ENCODE peak calls at places on chromosomes 13 and 19, in five cellular contexts. L, O, X, R and D are unnamed samples.

GRCh38 chr13:111572956-111573355 is 252.5 kb downstream of the TEX29 start:
- DNase-seq in L (no peak), O (no peak), X (peak), R (no peak), D (no peak)

GRCh38 chr13:19967619-19968018 is 9.1 kb downstream of the ZMYM2 start:
- DNase-seq in L (no peak), O (no peak), X (no peak), R (peak), D (no peak)

GRCh38 chr19:3509566-3509989 is 3.5 kb downstream of the FZR1 start:
- DNase-seq in L (no peak), O (peak), X (no peak), R (no peak), D (no peak)

GRCh38 chr19:49712397-49712859 is 21.5 kb downstream of the CPT1C start:
- DNase-seq in L (peak), O (no peak), X (peak), R (peak), D (peak)

GRCh38 chr13:71117920-71118319 is 749.1 kb downstream of the DACH1 start:
- DNase-seq in L (no peak), O (no peak), X (no peak), R (no peak), D (no peak)

GRCh38 chr13:89897681-89898080 is 1449.8 kb upstream of the MIR17HG start:
- DNase-seq in L (no peak), O (no peak), X (no peak), R (no peak), D (no peak)

GRCh38 chr13:76885203-76886004 is 801 bp downstream of the KCTD12 start:
- DNase-seq in L (peak), O (peak), X (peak), R (peak), D (no peak)

GRCh38 chr13:89057274-89057673 is 1386.1 kb downstream of the SLITRK5 start:
- DNase-seq in L (no peak), O (no peak), X (no peak), R (no peak), D (no peak)

GRCh38 chr13:99087954-99088491 is 110.2 kb upstream of the DOCK9 start:
- DNase-seq in L (peak), O (no peak), X (peak), R (peak), D (no peak)

GRCh38 chr19:33404916-33405315 is 31.4 kb downstream of the CEBPG start:
- DNase-seq in L (no peak), O (peak), X (no peak), R (no peak), D (no peak)

DNA sequence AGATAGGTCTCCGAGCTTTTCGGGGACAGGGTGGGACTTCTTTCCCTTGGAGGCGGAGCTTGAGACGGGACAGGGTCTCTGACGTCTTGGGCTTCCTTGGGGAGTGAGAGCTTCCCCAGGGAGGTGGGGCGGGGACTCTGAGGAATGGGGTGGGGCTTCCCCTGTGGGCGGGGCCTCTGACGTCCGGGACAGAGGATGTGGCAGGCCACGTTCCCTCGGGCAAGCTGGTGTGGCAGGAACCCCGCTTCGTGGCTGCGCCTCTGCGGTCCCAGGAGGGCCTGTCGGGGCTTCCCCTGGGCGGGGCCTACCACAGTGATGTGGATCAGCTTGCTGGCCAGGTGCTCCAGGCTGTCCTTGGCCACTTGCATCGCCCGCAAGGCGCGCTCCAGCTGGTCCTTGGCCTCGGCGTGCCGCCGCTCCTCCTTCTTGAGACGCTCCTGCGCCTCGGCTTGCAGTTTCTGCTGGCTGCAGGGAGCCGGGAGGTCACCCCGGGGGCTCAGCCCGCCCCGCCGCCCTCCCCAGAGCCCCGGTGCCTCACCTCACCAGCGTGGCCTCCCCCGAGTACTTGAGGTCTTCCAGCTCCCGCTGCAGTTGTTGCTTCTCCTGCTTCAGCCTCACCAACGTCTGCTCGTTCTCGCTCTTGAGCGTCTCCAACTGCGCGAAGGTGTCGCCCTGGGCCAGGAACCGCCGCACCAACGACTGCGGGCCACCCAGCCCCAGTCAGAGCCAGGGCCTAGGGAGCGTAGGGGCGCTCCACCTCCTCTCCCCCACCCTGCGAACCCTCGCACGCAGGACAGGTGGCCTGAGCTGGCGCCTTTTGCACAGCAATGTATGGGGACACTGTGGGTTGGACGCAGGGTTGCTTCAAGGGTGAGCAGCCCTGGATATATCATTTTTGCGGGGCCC is 3.3 kb upstream of the RGL3 start:
- DNase-seq in L (no peak), O (peak), X (peak), R (peak), D (peak)
- H3K4me3 ChIP-seq in L (no peak), O (peak), X (peak), R (peak), D (peak)

GRCh38 chr13:113859311-113860050 is 4.4 kb downstream of the GAS6 start:
- DNase-seq in L (no peak), O (no peak), X (peak), R (no peak), D (no peak)

GRCh38 chr13:113861433-113862030 is 2.3 kb downstream of the GAS6 start:
- DNase-seq in L (peak), O (no peak), X (peak), R (no peak), D (no peak)

GRCh38 chr13:113860579-113861432 is 3.1 kb downstream of the GAS6 start:
- DNase-seq in L (no peak), O (no peak), X (peak), R (no peak), D (no peak)

GRCh38 chr13:113862191-113862765 is 1.6 kb downstream of the GAS6 start:
- DNase-seq in L (no peak), O (no peak), X (no peak), R (no peak), D (no peak)

GRCh38 chr13:113860051-113860471 is 3.8 kb downstream of the GAS6 start:
- DNase-seq in L (no peak), O (no peak), X (peak), R (no peak), D (no peak)
- H3K4me3 ChIP-seq in L (no peak), O (no peak), X (no peak), R (no peak), D (no peak)

GRCh38 chr19:11190501-11190900 is 6.8 kb downstream of the KANK2 start:
- DNase-seq in L (no peak), O (no peak), X (no peak), R (peak), D (no peak)

GRCh38 chr19:11191934-11192333 is 5.4 kb downstream of the KANK2 start:
- DNase-seq in L (no peak), O (no peak), X (no peak), R (peak), D (no peak)

GRCh38 chr19:11194173-11194572 is 3.2 kb downstream of the KANK2 start:
- DNase-seq in L (no peak), O (no peak), X (no peak), R (no peak), D (no peak)

GRCh38 chr19:11192957-11193939 is 4.1 kb downstream of the KANK2 start:
- DNase-seq in L (no peak), O (no peak), X (no peak), R (no peak), D (no peak)

GRCh38 chr19:11191273-11191755 is 6.0 kb downstream of the KANK2 start:
- DNase-seq in L (peak), O (no peak), X (peak), R (peak), D (no peak)
- H3K4me3 ChIP-seq in L (no peak), O (no peak), X (no peak), R (peak), D (no peak)

DNA sequence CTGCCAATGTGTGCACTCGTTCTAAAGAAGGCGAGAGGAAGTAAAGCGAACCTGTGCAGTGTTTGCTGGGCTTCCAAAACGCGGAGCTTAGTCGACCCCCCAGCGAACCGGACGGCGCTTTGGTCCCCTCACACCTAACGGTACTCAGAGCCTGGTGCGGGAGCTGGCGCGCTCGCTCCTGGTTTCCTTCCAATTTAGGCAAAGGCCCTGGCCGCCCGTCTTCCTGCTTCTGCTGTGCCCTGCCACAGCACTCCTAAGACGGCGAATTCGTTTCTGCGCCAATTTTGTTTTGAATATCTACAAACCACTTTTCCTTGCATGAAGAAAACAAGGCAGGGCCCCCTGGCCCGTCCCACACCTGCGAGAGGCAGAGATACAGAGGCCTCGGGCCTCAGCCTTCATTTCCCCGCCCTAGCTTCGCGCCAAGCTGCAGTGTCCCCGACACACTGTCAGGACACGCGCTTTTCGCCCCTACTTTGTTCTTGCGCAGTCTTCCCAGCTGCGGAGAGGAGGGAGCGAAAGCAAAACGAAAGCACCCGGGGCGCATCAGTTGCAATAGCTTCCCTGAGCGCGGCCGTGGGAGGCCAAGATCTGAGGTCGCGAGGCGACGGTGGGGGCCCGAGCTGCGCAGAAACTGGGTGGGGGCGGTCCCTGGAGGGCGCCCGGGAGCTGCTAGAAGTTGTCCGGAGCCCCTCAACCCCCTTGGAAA is 111.9 kb downstream of the KCNRG start:
- DNase-seq in L (no peak), O (peak), X (peak), R (no peak), D (peak)
- H3K4me3 ChIP-seq in L (no peak), O (peak), X (peak), R (peak), D (peak)

GRCh38 chr13:113734826-113735125 is 24.2 kb upstream of the TMEM255B start:
- DNase-seq in L (no peak), O (no peak), X (no peak), R (no peak), D (no peak)

GRCh38 chr13:113732961-113733950 is 25.8 kb upstream of the TMEM255B start:
- DNase-seq in L (peak), O (peak), X (no peak), R (no peak), D (no peak)

GRCh38 chr13:113735750-113736149 is 23.3 kb upstream of the TMEM255B start:
- DNase-seq in L (peak), O (no peak), X (no peak), R (no peak), D (no peak)

GRCh38 chr13:113735194-113735593 is 23.8 kb upstream of the TMEM255B start:
- DNase-seq in L (no peak), O (peak), X (no peak), R (no peak), D (no peak)

GRCh38 chr13:113734099-113734825 is 24.8 kb upstream of the TMEM255B start:
- DNase-seq in L (no peak), O (peak), X (no peak), R (no peak), D (no peak)
- H3K4me3 ChIP-seq in L (no peak), O (no peak), X (no peak), R (no peak), D (no peak)

DNA sequence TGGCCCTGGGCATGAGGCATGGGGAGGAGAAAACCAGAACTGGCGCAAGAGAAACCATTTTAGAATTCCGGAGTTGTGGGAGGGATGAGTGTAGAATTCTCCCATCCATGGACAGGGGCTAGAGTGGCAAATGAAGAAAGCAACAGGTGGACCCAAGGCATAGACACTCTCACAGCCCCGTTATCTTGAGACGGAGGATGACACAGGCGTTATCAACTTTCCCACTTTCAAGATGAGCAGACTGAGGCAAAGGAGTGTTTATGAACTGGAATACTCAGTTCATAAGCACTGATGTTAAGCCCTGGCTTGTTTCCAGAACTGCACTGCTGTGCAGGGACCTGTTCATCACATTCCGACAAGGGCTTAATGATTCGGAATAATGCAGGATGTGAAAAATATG is 1.1 kb upstream of the GTF3A start:
- DNase-seq in L (no peak), O (no peak), X (no peak), R (no peak), D (no peak)
- H3K4me3 ChIP-seq in L (no peak), O (no peak), X (peak), R (no peak), D (no peak)

DNA sequence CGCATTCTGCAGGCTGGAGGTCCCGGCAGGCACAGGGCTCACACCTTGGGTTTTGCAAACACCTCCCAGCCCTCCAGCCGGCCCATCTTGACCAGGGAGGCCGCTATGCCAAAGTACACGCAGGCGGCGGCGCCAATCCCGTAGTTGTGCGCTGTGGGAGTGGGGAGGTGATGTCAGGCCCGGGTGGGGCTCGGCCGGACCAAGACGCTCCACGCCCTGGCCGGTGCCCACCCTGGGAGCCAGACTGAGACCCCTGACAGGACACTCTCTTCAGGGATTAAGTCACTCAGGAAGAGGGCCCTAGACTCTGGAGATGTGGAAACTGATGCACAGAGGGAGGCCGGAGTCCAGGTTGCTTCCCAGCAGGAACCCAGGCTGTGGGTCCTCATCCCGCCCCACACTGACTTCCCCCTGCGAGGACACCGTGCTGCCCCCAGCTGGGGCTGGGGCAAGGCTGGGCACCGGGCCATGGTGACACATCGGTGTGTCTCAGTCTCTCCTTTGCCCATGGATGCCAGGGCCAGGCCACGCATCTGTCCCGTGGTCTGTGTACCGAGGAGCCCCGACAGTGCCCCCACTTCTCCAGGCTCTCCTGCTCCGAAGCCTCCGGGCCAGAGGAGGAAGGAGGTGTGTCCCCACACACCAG is 8.8 kb downstream of the NDUFA11 start:
- DNase-seq in L (no peak), O (no peak), X (no peak), R (no peak), D (no peak)
- H3K4me3 ChIP-seq in L (peak), O (no peak), X (no peak), R (no peak), D (no peak)

GRCh38 chr13:49587311-49587847 is 2.0 kb upstream of the RCBTB1 start:
- DNase-seq in L (no peak), O (no peak), X (no peak), R (no peak), D (no peak)
- H3K4me3 ChIP-seq in L (no peak), O (no peak), X (no peak), R (no peak), D (no peak)

GRCh38 chr13:79295906-79296564 is 110.0 kb downstream of the RBM26 start:
- DNase-seq in L (no peak), O (no peak), X (no peak), R (no peak), D (no peak)

DNA sequence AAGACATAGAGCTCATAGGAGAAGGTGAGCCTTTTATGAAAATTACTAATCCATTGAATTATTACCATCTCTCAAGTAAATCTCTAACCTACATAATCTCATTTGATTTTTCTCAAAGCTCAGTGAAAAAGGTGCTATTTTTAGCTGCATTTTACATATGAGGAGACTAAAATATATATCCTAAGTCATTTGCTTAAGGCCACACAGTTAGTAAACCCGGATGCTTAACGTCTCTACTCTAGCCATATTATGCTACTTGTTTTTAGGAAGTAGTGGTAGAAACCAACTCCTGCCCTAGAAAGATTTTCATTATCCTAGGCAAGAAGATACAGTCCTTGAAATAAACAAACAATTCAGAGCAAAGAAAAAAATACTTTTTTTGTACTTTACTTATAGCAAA is 108.9 kb downstream of the RBM26 start:
- DNase-seq in L (no peak), O (no peak), X (no peak), R (no peak), D (no peak)
- H3K4me3 ChIP-seq in L (no peak), O (no peak), X (no peak), R (no peak), D (no peak)